ENCODE peak calls at places on chromosomes 6 and 20, in eight cellular contexts. One of them, this sample, is unnamed.

GRCh38 chr6:105499928-105500327 is 97.0 kb upstream of the PREP start:
- DNase-seq in neural crest cell: no peak
- DNase-seq in HuH-7.5: no peak
- DNase-seq in PC-3: peak
- DNase-seq in activated naive CD4-positive, alpha-beta T cell treated with anti-CD3 and anti-CD28 coated beads for 36 hours: no peak
- DNase-seq in G401: no peak
- DNase-seq in HT-29: no peak
- DNase-seq in activated T-cell treated with anti-CD3 and anti-CD28 coated beads for 48 hours: no peak
- DNase-seq in this sample: no peak

GRCh38 chr6:3749991-3750323 is 1.6 kb downstream of the PXDC1 start:
- DNase-seq in neural crest cell: no peak
- DNase-seq in HuH-7.5: peak
- DNase-seq in PC-3: peak
- DNase-seq in activated naive CD4-positive, alpha-beta T cell treated with anti-CD3 and anti-CD28 coated beads for 36 hours: no peak
- DNase-seq in G401: no peak
- DNase-seq in HT-29: peak
- DNase-seq in activated T-cell treated with anti-CD3 and anti-CD28 coated beads for 48 hours: no peak
- DNase-seq in this sample: peak

GRCh38 chr6:166381733-166382499 is 824 bp downstream of the MPC1 start:
- DNase-seq in neural crest cell: peak
- DNase-seq in HuH-7.5: peak
- DNase-seq in PC-3: peak
- DNase-seq in activated naive CD4-positive, alpha-beta T cell treated with anti-CD3 and anti-CD28 coated beads for 36 hours: peak
- DNase-seq in G401: peak
- DNase-seq in HT-29: peak
- DNase-seq in activated T-cell treated with anti-CD3 and anti-CD28 coated beads for 48 hours: peak
- DNase-seq in this sample: no peak

GRCh38 chr6:170284126-170284773 is 6.6 kb downstream of the DLL1 start:
- DNase-seq in neural crest cell: no peak
- DNase-seq in HuH-7.5: no peak
- DNase-seq in PC-3: no peak
- DNase-seq in activated naive CD4-positive, alpha-beta T cell treated with anti-CD3 and anti-CD28 coated beads for 36 hours: no peak
- DNase-seq in G401: no peak
- DNase-seq in HT-29: no peak
- DNase-seq in activated T-cell treated with anti-CD3 and anti-CD28 coated beads for 48 hours: no peak
- DNase-seq in this sample: no peak

GRCh38 chr6:31689249-31690110 is 8.6 kb upstream of the LY6G5C start:
- DNase-seq in neural crest cell: no peak
- DNase-seq in HuH-7.5: no peak
- DNase-seq in PC-3: no peak
- DNase-seq in activated naive CD4-positive, alpha-beta T cell treated with anti-CD3 and anti-CD28 coated beads for 36 hours: peak
- DNase-seq in G401: no peak
- DNase-seq in HT-29: no peak
- DNase-seq in activated T-cell treated with anti-CD3 and anti-CD28 coated beads for 48 hours: no peak
- DNase-seq in this sample: no peak

GRCh38 chr6:67956352-67956751 is 678.7 kb upstream of the ADGRB3 start:
- DNase-seq in neural crest cell: no peak
- DNase-seq in HuH-7.5: no peak
- DNase-seq in PC-3: no peak
- DNase-seq in activated naive CD4-positive, alpha-beta T cell treated with anti-CD3 and anti-CD28 coated beads for 36 hours: no peak
- DNase-seq in G401: no peak
- DNase-seq in HT-29: no peak
- DNase-seq in activated T-cell treated with anti-CD3 and anti-CD28 coated beads for 48 hours: no peak
- DNase-seq in this sample: no peak

GRCh38 chr6:41940759-41941279 is 789 bp downstream of the CCND3 start:
- DNase-seq in neural crest cell: no peak
- DNase-seq in HuH-7.5: no peak
- DNase-seq in PC-3: peak
- DNase-seq in activated naive CD4-positive, alpha-beta T cell treated with anti-CD3 and anti-CD28 coated beads for 36 hours: peak
- DNase-seq in G401: no peak
- DNase-seq in HT-29: peak
- DNase-seq in activated T-cell treated with anti-CD3 and anti-CD28 coated beads for 48 hours: peak
- DNase-seq in this sample: no peak

GRCh38 chr6:23244300-23244699 is 674.9 kb downstream of the HDGFL1 start:
- DNase-seq in neural crest cell: no peak
- DNase-seq in HuH-7.5: no peak
- DNase-seq in PC-3: peak
- DNase-seq in activated naive CD4-positive, alpha-beta T cell treated with anti-CD3 and anti-CD28 coated beads for 36 hours: no peak
- DNase-seq in G401: no peak
- DNase-seq in HT-29: no peak
- DNase-seq in activated T-cell treated with anti-CD3 and anti-CD28 coated beads for 48 hours: no peak
- DNase-seq in this sample: no peak

GRCh38 chr20:37886851-37887297 is 16.1 kb upstream of the VSTM2L start:
- DNase-seq in neural crest cell: no peak
- DNase-seq in HuH-7.5: no peak
- DNase-seq in PC-3: no peak
- DNase-seq in activated naive CD4-positive, alpha-beta T cell treated with anti-CD3 and anti-CD28 coated beads for 36 hours: no peak
- DNase-seq in G401: no peak
- DNase-seq in HT-29: peak
- DNase-seq in activated T-cell treated with anti-CD3 and anti-CD28 coated beads for 48 hours: no peak
- DNase-seq in this sample: no peak

GRCh38 chr6:137000825-137001224 is 43.9 kb downstream of the IL20RA start:
- DNase-seq in neural crest cell: no peak
- DNase-seq in HuH-7.5: no peak
- DNase-seq in PC-3: peak
- DNase-seq in activated naive CD4-positive, alpha-beta T cell treated with anti-CD3 and anti-CD28 coated beads for 36 hours: no peak
- DNase-seq in G401: no peak
- DNase-seq in HT-29: no peak
- DNase-seq in activated T-cell treated with anti-CD3 and anti-CD28 coated beads for 48 hours: no peak
- DNase-seq in this sample: no peak

GRCh38 chr20:33162753-33163152 is 5.2 kb upstream of the BPIFA2 start:
- DNase-seq in neural crest cell: no peak
- DNase-seq in HuH-7.5: no peak
- DNase-seq in PC-3: no peak
- DNase-seq in activated naive CD4-positive, alpha-beta T cell treated with anti-CD3 and anti-CD28 coated beads for 36 hours: no peak
- DNase-seq in G401: no peak
- DNase-seq in HT-29: no peak
- DNase-seq in activated T-cell treated with anti-CD3 and anti-CD28 coated beads for 48 hours: no peak
- DNase-seq in this sample: no peak

GRCh38 chr6:32608374-32608773 is 18.7 kb upstream of the HLA-DRB1 start:
- DNase-seq in neural crest cell: no peak
- DNase-seq in HuH-7.5: no peak
- DNase-seq in PC-3: no peak
- DNase-seq in activated naive CD4-positive, alpha-beta T cell treated with anti-CD3 and anti-CD28 coated beads for 36 hours: no peak
- DNase-seq in G401: no peak
- DNase-seq in HT-29: no peak
- DNase-seq in activated T-cell treated with anti-CD3 and anti-CD28 coated beads for 48 hours: no peak
- DNase-seq in this sample: no peak

GRCh38 chr6:118752803-118753202 is 101.4 kb upstream of the CEP85L start:
- DNase-seq in neural crest cell: no peak
- DNase-seq in HuH-7.5: no peak
- DNase-seq in PC-3: no peak
- DNase-seq in activated naive CD4-positive, alpha-beta T cell treated with anti-CD3 and anti-CD28 coated beads for 36 hours: no peak
- DNase-seq in G401: peak
- DNase-seq in HT-29: no peak
- DNase-seq in activated T-cell treated with anti-CD3 and anti-CD28 coated beads for 48 hours: no peak
- DNase-seq in this sample: no peak

GRCh38 chr6:683742-684440 is 9.0 kb downstream of the EXOC2 start:
- DNase-seq in neural crest cell: peak
- DNase-seq in HuH-7.5: no peak
- DNase-seq in PC-3: no peak
- DNase-seq in activated naive CD4-positive, alpha-beta T cell treated with anti-CD3 and anti-CD28 coated beads for 36 hours: no peak
- DNase-seq in G401: peak
- DNase-seq in HT-29: no peak
- DNase-seq in activated T-cell treated with anti-CD3 and anti-CD28 coated beads for 48 hours: no peak
- DNase-seq in this sample: no peak

GRCh38 chr6:42569102-42570028 is 5.5 kb downstream of the UBR2 start:
- DNase-seq in neural crest cell: no peak
- DNase-seq in HuH-7.5: no peak
- DNase-seq in PC-3: peak
- DNase-seq in activated naive CD4-positive, alpha-beta T cell treated with anti-CD3 and anti-CD28 coated beads for 36 hours: no peak
- DNase-seq in G401: no peak
- DNase-seq in HT-29: no peak
- DNase-seq in activated T-cell treated with anti-CD3 and anti-CD28 coated beads for 48 hours: no peak
- DNase-seq in this sample: peak

GRCh38 chr6:111812080-111813038 is 60.9 kb downstream of the FYN start:
- DNase-seq in neural crest cell: no peak
- DNase-seq in HuH-7.5: no peak
- DNase-seq in PC-3: peak
- DNase-seq in activated naive CD4-positive, alpha-beta T cell treated with anti-CD3 and anti-CD28 coated beads for 36 hours: no peak
- DNase-seq in G401: no peak
- DNase-seq in HT-29: no peak
- DNase-seq in activated T-cell treated with anti-CD3 and anti-CD28 coated beads for 48 hours: no peak
- DNase-seq in this sample: no peak

GRCh38 chr6:160500639-160501038 is 152.5 kb downstream of the SLC22A3 start:
- DNase-seq in neural crest cell: no peak
- DNase-seq in HuH-7.5: no peak
- DNase-seq in PC-3: no peak
- DNase-seq in activated naive CD4-positive, alpha-beta T cell treated with anti-CD3 and anti-CD28 coated beads for 36 hours: no peak
- DNase-seq in G401: no peak
- DNase-seq in HT-29: no peak
- DNase-seq in activated T-cell treated with anti-CD3 and anti-CD28 coated beads for 48 hours: no peak
- DNase-seq in this sample: no peak

GRCh38 chr6:4560225-4561077 is 215.8 kb upstream of the CDYL start:
- DNase-seq in neural crest cell: no peak
- DNase-seq in HuH-7.5: no peak
- DNase-seq in PC-3: no peak
- DNase-seq in activated naive CD4-positive, alpha-beta T cell treated with anti-CD3 and anti-CD28 coated beads for 36 hours: no peak
- DNase-seq in G401: no peak
- DNase-seq in HT-29: no peak
- DNase-seq in activated T-cell treated with anti-CD3 and anti-CD28 coated beads for 48 hours: no peak
- DNase-seq in this sample: no peak

GRCh38 chr6:26251354-26252081 is 113.5 kb upstream of the BTN3A2 start:
- DNase-seq in neural crest cell: peak
- DNase-seq in HuH-7.5: peak
- DNase-seq in PC-3: peak
- DNase-seq in activated naive CD4-positive, alpha-beta T cell treated with anti-CD3 and anti-CD28 coated beads for 36 hours: peak
- DNase-seq in G401: peak
- DNase-seq in HT-29: peak
- DNase-seq in activated T-cell treated with anti-CD3 and anti-CD28 coated beads for 48 hours: peak
- DNase-seq in this sample: peak

GRCh38 chr20:24762371-24762770 is 186.7 kb upstream of the CST7 start:
- DNase-seq in neural crest cell: no peak
- DNase-seq in HuH-7.5: no peak
- DNase-seq in PC-3: no peak
- DNase-seq in activated naive CD4-positive, alpha-beta T cell treated with anti-CD3 and anti-CD28 coated beads for 36 hours: no peak
- DNase-seq in G401: no peak
- DNase-seq in HT-29: no peak
- DNase-seq in activated T-cell treated with anti-CD3 and anti-CD28 coated beads for 48 hours: no peak
- DNase-seq in this sample: no peak

GRCh38 chr20:50368813-50369224 is 141.4 kb upstream of the PTPN1 start:
- DNase-seq in neural crest cell: no peak
- DNase-seq in HuH-7.5: no peak
- DNase-seq in PC-3: no peak
- DNase-seq in activated naive CD4-positive, alpha-beta T cell treated with anti-CD3 and anti-CD28 coated beads for 36 hours: no peak
- DNase-seq in G401: no peak
- DNase-seq in HT-29: no peak
- DNase-seq in activated T-cell treated with anti-CD3 and anti-CD28 coated beads for 48 hours: no peak
- DNase-seq in this sample: no peak

GRCh38 chr6:156901309-156902019 is 124.3 kb downstream of the ARID1B start:
- DNase-seq in neural crest cell: no peak
- DNase-seq in HuH-7.5: no peak
- DNase-seq in PC-3: no peak
- DNase-seq in activated naive CD4-positive, alpha-beta T cell treated with anti-CD3 and anti-CD28 coated beads for 36 hours: no peak
- DNase-seq in G401: peak
- DNase-seq in HT-29: no peak
- DNase-seq in activated T-cell treated with anti-CD3 and anti-CD28 coated beads for 48 hours: no peak
- DNase-seq in this sample: no peak

GRCh38 chr6:27864906-27865883 is 47.0 kb downstream of the OR2B2 start:
- DNase-seq in neural crest cell: peak
- DNase-seq in HuH-7.5: peak
- DNase-seq in PC-3: peak
- DNase-seq in activated naive CD4-positive, alpha-beta T cell treated with anti-CD3 and anti-CD28 coated beads for 36 hours: peak
- DNase-seq in G401: peak
- DNase-seq in HT-29: peak
- DNase-seq in activated T-cell treated with anti-CD3 and anti-CD28 coated beads for 48 hours: peak
- DNase-seq in this sample: peak

GRCh38 chr6:41536884-41537347 is 9.3 kb upstream of the FOXP4 start:
- DNase-seq in neural crest cell: no peak
- DNase-seq in HuH-7.5: no peak
- DNase-seq in PC-3: peak
- DNase-seq in activated naive CD4-positive, alpha-beta T cell treated with anti-CD3 and anti-CD28 coated beads for 36 hours: no peak
- DNase-seq in G401: peak
- DNase-seq in HT-29: peak
- DNase-seq in activated T-cell treated with anti-CD3 and anti-CD28 coated beads for 48 hours: no peak
- DNase-seq in this sample: no peak

GRCh38 chr20:34615477-34615876 is 57.0 kb downstream of the MAP1LC3A start:
- DNase-seq in neural crest cell: no peak
- DNase-seq in HuH-7.5: no peak
- DNase-seq in PC-3: no peak
- DNase-seq in activated naive CD4-positive, alpha-beta T cell treated with anti-CD3 and anti-CD28 coated beads for 36 hours: no peak
- DNase-seq in G401: no peak
- DNase-seq in HT-29: no peak
- DNase-seq in activated T-cell treated with anti-CD3 and anti-CD28 coated beads for 48 hours: no peak
- DNase-seq in this sample: no peak

GRCh38 chr6:131250121-131250520 is 114.9 kb downstream of the AKAP7 start:
- DNase-seq in neural crest cell: peak
- DNase-seq in HuH-7.5: no peak
- DNase-seq in PC-3: peak
- DNase-seq in activated naive CD4-positive, alpha-beta T cell treated with anti-CD3 and anti-CD28 coated beads for 36 hours: peak
- DNase-seq in G401: peak
- DNase-seq in HT-29: peak
- DNase-seq in activated T-cell treated with anti-CD3 and anti-CD28 coated beads for 48 hours: no peak
- DNase-seq in this sample: no peak

GRCh38 chr20:19348582-19348981 is 136.1 kb downstream of the SLC24A3 start:
- DNase-seq in neural crest cell: no peak
- DNase-seq in HuH-7.5: no peak
- DNase-seq in PC-3: no peak
- DNase-seq in activated naive CD4-positive, alpha-beta T cell treated with anti-CD3 and anti-CD28 coated beads for 36 hours: no peak
- DNase-seq in G401: no peak
- DNase-seq in HT-29: no peak
- DNase-seq in activated T-cell treated with anti-CD3 and anti-CD28 coated beads for 48 hours: no peak
- DNase-seq in this sample: no peak

GRCh38 chr6:44268095-44268628 is 2.1 kb upstream of the TMEM151B start:
- DNase-seq in neural crest cell: peak
- DNase-seq in HuH-7.5: peak
- DNase-seq in PC-3: peak
- DNase-seq in activated naive CD4-positive, alpha-beta T cell treated with anti-CD3 and anti-CD28 coated beads for 36 hours: peak
- DNase-seq in G401: peak
- DNase-seq in HT-29: peak
- DNase-seq in activated T-cell treated with anti-CD3 and anti-CD28 coated beads for 48 hours: peak
- DNase-seq in this sample: no peak

This sample was measured in T1000.